ENCODE peak calls at places on chromosome 10, in seven cellular contexts. T is transverse colon, E is MM.1S, W is upper lobe of right lung, Y is mucosa of descending colon, G is brain microvascular endothelial cell, L is BJ. M is an unnamed sample. For H3K36me3, the result is how much of the 10 kb centered on the place peaks cover.

GRCh38 chr10:118504044-118504944 is 91.2 kb downstream of the PRLHR start:
- DNase-seq in T (no peak), E (no peak), W (no peak), Y (no peak), G (peak), L (peak), M (no peak)

GRCh38 chr10:117391436-117392205 is 16.4 kb upstream of the PDZD8 start:
- DNase-seq in T (no peak), E (no peak), W (no peak), Y (no peak), G (no peak), L (no peak), M (no peak)

GRCh38 chr10:31268616-31269303 is 50.3 kb upstream of the ZEB1 start:
- DNase-seq in T (no peak), E (no peak), W (no peak), Y (no peak), G (no peak), L (no peak), M (no peak)

GRCh38 chr10:6647811-6648526 is 67.9 kb upstream of the PRKCQ start:
- DNase-seq in T (peak), E (peak), W (peak), Y (no peak), G (peak), L (no peak), M (peak)

GRCh38 chr10:76035010-76035727 is 603.7 kb downstream of the LRMDA start:
- DNase-seq in T (no peak), E (no peak), W (no peak), Y (no peak), G (no peak), L (no peak), M (no peak)

GRCh38 chr10:131644864-131645658 is 255.7 kb upstream of the PPP2R2D start:
- DNase-seq in T (no peak), E (no peak), W (peak), Y (no peak), G (no peak), L (no peak), M (no peak)

GRCh38 chr10:46530249-46531186 is 25.9 kb downstream of the GPRIN2 start:
- DNase-seq in T (peak), E (no peak), W (no peak), Y (peak), G (peak), L (peak), M (peak)

GRCh38 chr10:109895095-109895818 is 28.1 kb downstream of the XPNPEP1 start:
- DNase-seq in T (no peak), E (no peak), W (no peak), Y (peak), G (peak), L (no peak), M (peak)

GRCh38 chr10:95517536-95518454 is 43.4 kb downstream of the SORBS1 start:
- DNase-seq in T (no peak), E (no peak), W (no peak), Y (no peak), G (peak), L (no peak), M (peak)

GRCh38 chr10:61828034-61828433 is 73.5 kb upstream of the ARID5B start:
- DNase-seq in T (no peak), E (no peak), W (no peak), Y (no peak), G (no peak), L (no peak), M (no peak)

GRCh38 chr10:71293446-71294090 is 25.5 kb upstream of the SLC29A3 start:
- DNase-seq in T (peak), E (no peak), W (peak), Y (peak), G (no peak), L (no peak), M (no peak)

GRCh38 chr10:58775960-58776574 is 263.4 kb downstream of the BICC1 start:
- DNase-seq in T (no peak), E (no peak), W (no peak), Y (no peak), G (peak), L (no peak), M (no peak)

GRCh38 chr10:122427280-122427679 is 27.2 kb upstream of the ARMS2 start:
- DNase-seq in T (no peak), E (no peak), W (no peak), Y (no peak), G (no peak), L (no peak), M (no peak)

GRCh38 chr10:122421747-122422146 is 32.7 kb upstream of the ARMS2 start:
- DNase-seq in T (no peak), E (no peak), W (no peak), Y (no peak), G (no peak), L (no peak), M (no peak)

GRCh38 chr10:122424059-122424458 is 30.4 kb upstream of the ARMS2 start:
- DNase-seq in T (no peak), E (no peak), W (no peak), Y (no peak), G (no peak), L (no peak), M (no peak)

GRCh38 chr10:122422266-122422980 is 32.0 kb upstream of the ARMS2 start:
- DNase-seq in T (no peak), E (no peak), W (no peak), Y (no peak), G (no peak), L (no peak), M (no peak)

GRCh38 chr10:122426834-122427233 is 27.6 kb upstream of the ARMS2 start:
- DNase-seq in T (no peak), E (no peak), W (no peak), Y (no peak), G (no peak), L (no peak), M (no peak)
- H3K36me3 ChIP-seq in T (under half), E (under half), W (under half), Y (under half), G (under half), L (under half), M (under half)

GRCh38 chr10:103901299-103901698 is 16.7 kb downstream of the STN1 start:
- DNase-seq in T (no peak), E (no peak), W (no peak), Y (no peak), G (no peak), L (no peak), M (no peak)
- H3K36me3 ChIP-seq in T (under half), E (under half), W (half or more), Y (under half), G (under half), L (under half), M (under half)

GRCh38 chr10:48442809-48443177 is 136.3 kb downstream of the MAPK8 start:
- DNase-seq in T (no peak), E (no peak), W (no peak), Y (no peak), G (no peak), L (no peak), M (no peak)
- H3K36me3 ChIP-seq in T (under half), E (under half), W (under half), Y (under half), G (under half), L (under half), M (under half)

DNA sequence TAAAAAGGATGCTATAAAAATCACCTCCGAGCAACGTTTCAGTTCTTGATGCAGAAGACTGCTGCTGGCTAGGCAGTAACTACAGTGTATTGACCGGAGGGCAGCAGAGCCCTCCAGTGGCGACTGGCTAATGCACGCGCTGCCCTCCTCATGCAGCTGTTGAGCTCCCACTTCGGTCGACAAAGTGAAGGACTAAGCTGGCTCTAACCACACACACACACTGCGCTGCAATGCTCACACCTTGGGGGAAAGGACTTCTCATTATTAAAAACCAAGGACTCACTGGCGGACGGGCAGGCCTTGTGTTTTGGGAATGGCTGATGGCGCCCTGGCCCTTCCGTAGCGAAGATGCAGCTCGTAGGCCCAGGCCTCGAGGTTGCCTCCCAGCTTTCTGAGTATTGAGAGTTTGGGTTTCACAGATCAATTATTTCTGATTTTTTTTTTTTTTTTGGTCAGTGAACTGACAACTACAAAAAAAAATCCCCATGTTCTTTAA is 120.9 kb upstream of the DIP2C start:
- DNase-seq in T (no peak), E (peak), W (no peak), Y (no peak), G (no peak), L (no peak), M (no peak)
- H3K36me3 ChIP-seq in T (under half), E (under half), W (half or more), Y (under half), G (half or more), L (under half), M (under half)

GRCh38 chr10:79118286-79119202 is 49.8 kb downstream of the ZMIZ1 start:
- DNase-seq in T (no peak), E (no peak), W (no peak), Y (no peak), G (no peak), L (no peak), M (no peak)
- H3K36me3 ChIP-seq in T (under half), E (under half), W (under half), Y (under half), G (under half), L (under half), M (under half)

GRCh38 chr10:103697787-103698186 is 157.6 kb downstream of the SH3PXD2A start:
- DNase-seq in T (no peak), E (no peak), W (no peak), Y (no peak), G (no peak), L (no peak), M (no peak)

GRCh38 chr10:103700436-103700715 is 155.0 kb downstream of the SH3PXD2A start:
- DNase-seq in T (no peak), E (no peak), W (no peak), Y (no peak), G (no peak), L (no peak), M (no peak)

GRCh38 chr10:103701380-103702222 is 153.8 kb downstream of the SH3PXD2A start:
- DNase-seq in T (no peak), E (no peak), W (no peak), Y (no peak), G (no peak), L (no peak), M (no peak)

GRCh38 chr10:103698266-103698665 is 157.1 kb downstream of the SH3PXD2A start:
- DNase-seq in T (no peak), E (no peak), W (no peak), Y (no peak), G (no peak), L (no peak), M (no peak)

DNA sequence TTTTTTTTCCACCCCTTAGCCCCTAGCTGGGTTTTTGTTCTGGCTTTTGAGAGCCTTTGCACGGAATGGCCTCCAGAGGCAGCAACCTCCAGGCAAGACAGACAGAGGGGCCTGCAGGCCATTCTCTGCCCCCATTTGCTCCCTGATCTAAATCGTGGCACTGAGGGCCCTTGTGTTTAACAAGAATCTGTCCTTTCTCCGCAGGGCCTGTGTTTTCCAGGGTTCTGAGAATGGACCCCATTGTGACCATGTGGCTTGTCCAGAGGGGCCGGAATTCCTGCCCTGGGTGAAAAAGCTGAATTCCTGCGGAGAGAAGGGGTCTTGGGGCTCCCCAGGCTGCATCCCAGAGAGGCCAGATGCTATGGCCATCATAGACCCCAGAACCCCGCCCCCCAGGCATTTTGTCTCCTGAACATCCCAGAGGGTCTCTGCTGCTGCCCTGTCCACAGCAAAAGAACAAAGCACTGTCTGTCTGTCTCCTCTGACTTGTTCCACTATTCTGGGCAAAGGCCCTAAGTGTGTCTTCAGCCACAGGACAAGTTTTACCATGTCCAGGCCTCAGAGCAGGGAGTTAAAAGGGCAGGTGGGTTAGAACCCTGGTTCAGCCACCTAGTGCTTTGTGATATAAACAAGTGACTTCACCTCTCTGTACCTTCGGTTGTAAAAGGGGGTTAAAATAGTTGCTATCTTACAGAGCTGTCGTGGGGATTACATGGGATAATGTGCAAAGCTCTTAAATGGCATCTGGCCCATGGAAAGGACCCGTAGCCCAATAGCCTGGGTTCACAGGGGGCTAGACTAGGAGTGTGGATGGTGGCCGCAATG is 155.6 kb downstream of the SH3PXD2A start:
- DNase-seq in T (no peak), E (peak), W (no peak), Y (no peak), G (no peak), L (no peak), M (no peak)
- H3K36me3 ChIP-seq in T (under half), E (under half), W (under half), Y (under half), G (under half), L (under half), M (under half)

DNA sequence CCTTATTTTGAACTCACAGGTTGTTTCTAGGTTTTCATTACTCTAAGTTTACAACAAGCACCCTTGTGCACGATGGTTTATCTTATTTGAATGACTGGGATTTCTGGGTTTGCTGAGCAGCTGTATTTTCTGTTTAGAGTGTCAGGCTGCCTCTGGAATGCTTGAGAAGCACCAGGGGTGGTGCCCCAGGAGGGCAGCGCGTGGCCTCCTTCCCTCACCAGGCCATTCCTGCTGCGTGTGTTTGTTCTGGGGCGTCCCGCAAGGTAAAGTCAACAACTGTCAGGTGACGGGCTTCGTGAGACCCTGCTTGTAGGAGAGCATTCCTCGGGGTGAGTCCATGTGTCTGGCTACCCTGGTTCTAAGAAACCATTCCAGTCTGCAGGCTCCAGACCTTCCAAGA is 54.9 kb downstream of the FAM171A1 start:
- DNase-seq in T (no peak), E (no peak), W (no peak), Y (no peak), G (no peak), L (no peak), M (peak)
- H3K36me3 ChIP-seq in T (under half), E (under half), W (under half), Y (under half), G (under half), L (under half), M (under half)